ENCODE peak calls at places on chromosomes 13 and 19, in five cellular contexts. D, K, L, F and R are unnamed samples.

GRCh38 chr13:23617551-23618014 is 47.4 kb downstream of the TNFRSF19 start:
- DNase-seq in K (no peak), L (no peak), F (no peak), D (no peak), R (no peak)

GRCh38 chr19:29294343-29294811 is 81.4 kb upstream of the UQCRFS1 start:
- DNase-seq in L (no peak), K (no peak), D (no peak), F (no peak), R (no peak)

GRCh38 chr13:72651196-72651595 is 76.2 kb downstream of the MZT1 start:
- DNase-seq in K (no peak), F (no peak), D (no peak), L (no peak), R (no peak)

GRCh38 chr13:80551650-80552497 is 210.9 kb upstream of the SPRY2 start:
- DNase-seq in L (no peak), K (no peak), F (no peak), D (no peak), R (no peak)

GRCh38 chr19:28519950-28520861 is 692.7 kb downstream of the UQCRFS1 start:
- DNase-seq in F (no peak), L (no peak), K (peak; percentile 42), D (no peak), R (no peak)

GRCh38 chr19:10643968-10644290 is 10.2 kb upstream of the ILF3 start:
- DNase-seq in L (no peak), D (no peak), F (no peak), K (no peak), R (no peak)

GRCh38 chr13:29621401-29621800 is 25.9 kb upstream of the SLC7A1 start:
- DNase-seq in F (no peak), L (no peak), D (no peak), K (no peak), R (no peak)

GRCh38 chr19:41351339-41352245 is 2.1 kb downstream of the TGFB1 start:
- DNase-seq in L (peak; percentile 89), F (peak; percentile 84), K (peak; percentile 95), D (peak; percentile 79), R (peak; percentile 53)

GRCh38 chr13:113405481-113406300 is 41.8 kb upstream of the GRTP1 start:
- DNase-seq in F (peak; percentile 58), D (no peak), L (no peak), K (peak; percentile 71), R (peak; percentile 8)

GRCh38 chr13:113887700-113888201 is 23.9 kb upstream of the GAS6 start:
- DNase-seq in K (no peak), F (no peak), L (no peak), D (no peak), R (no peak)

GRCh38 chr13:113744197-113745000 is 14.6 kb upstream of the TMEM255B start:
- DNase-seq in K (no peak), L (no peak), D (peak; percentile 30), F (no peak), R (no peak)

GRCh38 chr19:289651-290538 is 1.3 kb downstream of the PLPP2 start:
- DNase-seq in K (no peak), D (peak; percentile 84), L (peak; percentile 83), F (no peak), R (no peak)

GRCh38 chr19:31146546-31147183 is 202.6 kb downstream of the TSHZ3 start:
- DNase-seq in F (no peak), D (no peak), K (no peak), L (no peak), R (no peak)

GRCh38 chr19:49057636-49058234 is at the start of gene CGB7:
- DNase-seq in K (peak; percentile 86), F (peak; percentile 84), L (peak; percentile 77), D (peak; percentile 79), R (peak; percentile 29)

GRCh38 chr13:40986328-40986856 is 32.7 kb downstream of the ELF1 start:
- DNase-seq in K (no peak), F (no peak), L (no peak), D (no peak), R (no peak)

GRCh38 chr19:33794578-33795369 is 1.9 kb upstream of the KCTD15 start:
- DNase-seq in D (no peak), K (peak; percentile 86), F (no peak), L (no peak), R (no peak)

GRCh38 chr13:34967851-34968562 is 25.9 kb downstream of the NBEA start:
- DNase-seq in K (no peak), L (no peak), D (no peak), F (no peak), R (no peak)

GRCh38 chr13:47672982-47673670 is 327.9 kb downstream of the SUCLA2 start:
- DNase-seq in F (no peak), L (no peak), K (no peak), D (no peak), R (no peak)

GRCh38 chr13:48946163-48946562 is 29.5 kb upstream of the FNDC3A start:
- DNase-seq in F (no peak), K (no peak), L (no peak), D (no peak), R (no peak)

GRCh38 chr13:53473397-53473796 is 444.8 kb downstream of the OLFM4 start:
- DNase-seq in L (no peak), D (no peak), K (no peak), F (no peak), R (no peak)

GRCh38 chr13:64525687-64526086 is 2704.4 kb downstream of the PCDH9 start:
- DNase-seq in F (no peak), L (no peak), K (peak; percentile 39), D (no peak), R (no peak)

GRCh38 chr19:5891938-5892771 is 11.4 kb downstream of the NDUFA11 start:
- DNase-seq in L (peak; percentile 33), F (no peak), D (peak; percentile 58), K (peak; percentile 89), R (no peak)

GRCh38 chr19:31294189-31294588 is 55.0 kb downstream of the TSHZ3 start:
- DNase-seq in F (no peak), L (no peak), D (no peak), K (no peak), R (no peak)

GRCh38 chr19:5719274-5719960 is 529 bp downstream of the LONP1 start:
- DNase-seq in F (no peak), D (no peak), K (no peak), L (no peak), R (no peak)

GRCh38 chr19:5700455-5701092 is 10.5 kb downstream of the RPL36 start:
- DNase-seq in K (peak; percentile 51), F (peak; percentile 62), D (no peak), L (no peak), R (no peak)

GRCh38 chr13:99725644-99726043 is 224.4 kb downstream of the TM9SF2 start:
- DNase-seq in D (no peak), L (no peak), F (no peak), K (no peak), R (no peak)

GRCh38 chr13:75360170-75360569 is 121.8 kb downstream of the TBC1D4 start:
- DNase-seq in F (no peak), L (no peak), K (no peak), D (no peak), R (no peak)

GRCh38 chr19:42531313-42531712 is 3.0 kb upstream of the CEACAM1 start:
- DNase-seq in F (no peak), L (no peak), D (no peak), K (no peak), R (no peak)

GRCh38 chr19:8401981-8402411 is 11.1 kb upstream of the MARCHF2 start:
- DNase-seq in K (no peak), F (no peak), D (no peak), L (no peak), R (no peak)

GRCh38 chr19:30254789-30255188 is 117.4 kb upstream of the ZNF536 start:
- DNase-seq in D (no peak), K (no peak), F (no peak), L (no peak), R (no peak)

GRCh38 chr13:31134055-31134711 is 27.5 kb downstream of the HSPH1 start:
- DNase-seq in D (no peak), K (no peak), L (no peak), F (no peak), R (no peak)

GRCh38 chr19:13082192-13083007 is 20.3 kb downstream of the LYL1 start:
- DNase-seq in D (no peak), L (peak; percentile 61), K (no peak), F (no peak), R (no peak)

GRCh38 chr19:12995596-12996541 is 594 bp downstream of the NFIX start:
- DNase-seq in K (peak; percentile 87), L (no peak), F (peak; percentile 76), D (no peak), R (peak; percentile 24)

GRCh38 chr13:36750946-36751345 is 68.1 kb upstream of the RFXAP start:
- DNase-seq in F (no peak), D (no peak), L (no peak), K (no peak), R (no peak)

GRCh38 chr19:49790866-49791265 is 22.2 kb downstream of the FUZ start:
- DNase-seq in K (no peak), F (no peak), D (no peak), L (no peak), R (no peak)

DNA sequence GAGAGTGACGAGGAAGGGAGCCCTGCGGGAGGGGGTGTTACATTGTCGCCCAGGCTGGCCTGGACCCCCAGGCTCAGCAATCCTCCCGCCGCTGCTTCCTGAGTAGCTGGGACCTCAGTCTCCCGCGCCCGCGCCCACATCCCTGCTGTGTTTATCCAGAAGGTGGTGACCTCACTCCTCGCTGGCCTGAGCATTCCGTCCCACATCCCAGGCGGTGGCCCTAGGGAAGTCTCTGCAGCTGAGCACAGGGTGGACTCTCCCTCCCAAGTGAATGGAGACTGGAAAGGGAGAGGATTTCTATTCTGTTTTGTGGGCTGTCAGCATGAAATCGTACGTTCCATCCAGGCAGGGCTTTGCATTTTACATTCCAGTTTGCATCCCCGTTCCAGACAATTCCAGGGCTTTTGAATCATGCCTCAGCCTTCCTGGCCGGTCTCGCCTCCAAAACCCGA is 401 bp upstream of the ZNF765 start:
- DNase-seq in D (peak; percentile 28), L (no peak), F (peak; percentile 67), K (peak; percentile 75), R (peak; percentile 23)
- TF ChIP-seq CTCF in D (no peak), L (no peak), F (no peak), K (no peak), R (no peak)

GRCh38 chr19:44212250-44212864 is at the start of gene ZNF227:
- DNase-seq in D (peak; percentile 91), K (peak; percentile 89), L (peak; percentile 86), F (peak; percentile 96), R (peak; percentile 77)
- TF ChIP-seq POLR2A in D (peak; percentile 49), K (peak; percentile 39), L (peak; percentile 70), F (no peak), R (no peak)

GRCh38 chr19:56955637-56956216 is 115.2 kb upstream of the PEG3 start:
- DNase-seq in K (no peak), F (no peak), D (no peak), L (no peak), R (no peak)
- TF ChIP-seq EP300 in K (no peak), F (no peak), D (no peak), L (no peak), R (no peak)

GRCh38 chr13:27281420-27281819 is 10.8 kb downstream of the RASL11A start:
- DNase-seq in K (no peak), F (no peak), D (peak; percentile 31), L (no peak), R (no peak)

GRCh38 chr13:27288397-27288796 is 17.8 kb downstream of the RASL11A start:
- DNase-seq in F (no peak), L (no peak), D (no peak), K (no peak), R (no peak)

GRCh38 chr13:27280841-27281240 is 10.2 kb downstream of the RASL11A start:
- DNase-seq in K (no peak), D (no peak), L (no peak), F (no peak), R (no peak)

GRCh38 chr13:27280009-27280646 is 9.5 kb downstream of the RASL11A start:
- DNase-seq in F (no peak), D (no peak), K (no peak), L (no peak), R (no peak)

GRCh38 chr13:27283906-27284523 is 13.4 kb downstream of the RASL11A start:
- DNase-seq in F (no peak), K (no peak), D (peak; percentile 21), L (peak; percentile 7), R (no peak)
- TF ChIP-seq CTCF in F (no peak), K (peak; percentile 28), D (no peak), L (peak; percentile 43), R (no peak)